ENCODE peak calls at places on chromosomes 5 and 9, in five cellular contexts. W is amniotic stem cell, L is cardiac muscle cell, F is KG1, E is fibroblast of lung. M is an unnamed sample.

GRCh38 chr5:7815757-7816534 is 35.0 kb downstream of the CFAP90 start:
- DNase-seq in W (peak; percentile 41), E (peak; percentile 55), F (peak; percentile 42), L (peak; percentile 81), M (peak; percentile 89)

GRCh38 chr9:108776920-108777650 is 78.7 kb downstream of the ACTL7B start:
- DNase-seq in E (peak; percentile 38), F (no peak), W (no peak), L (peak; percentile 88), M (no peak)

GRCh38 chr5:83924171-83924570 is 203.5 kb upstream of the HAPLN1 start:
- DNase-seq in L (peak; percentile 78), E (peak; percentile 43), F (no peak), W (peak; percentile 30), M (no peak)

GRCh38 chr5:159099049-159099760 is 511 bp downstream of the EBF1 start:
- DNase-seq in E (peak; percentile 57), F (peak; percentile 6), W (peak; percentile 22), L (peak; percentile 75), M (peak; percentile 61)

GRCh38 chr5:115308815-115309214 is 12.4 kb upstream of the CCDC112 start:
- DNase-seq in W (no peak), L (no peak), F (no peak), E (no peak), M (no peak)

GRCh38 chr5:59039296-59040006 is 456.6 kb downstream of the RAB3C start:
- DNase-seq in E (peak; percentile 77), L (peak; percentile 92), F (peak; percentile 84), W (peak; percentile 34), M (peak; percentile 85)

GRCh38 chr9:104088416-104088815 is 5.7 kb upstream of the SMC2 start:
- DNase-seq in L (no peak), F (no peak), W (no peak), E (peak; percentile 54), M (no peak)

GRCh38 chr9:91328186-91328585 is 33.5 kb downstream of the AUH start:
- DNase-seq in E (no peak), W (no peak), L (no peak), F (no peak), M (no peak)

GRCh38 chr5:52798952-52799351 is 11.2 kb downstream of the ITGA1 start:
- DNase-seq in W (no peak), F (no peak), E (no peak), L (no peak), M (no peak)